ENCODE peak calls at places on chromosomes 3 and 15, in seven cellular contexts. T is WTC11, A is HEK293T, X is K562, Q is HepG2, O is GM12878, H is HCT116. B is an unnamed sample.

GRCh38 chr3:19898725-19899124 is 35.3 kb downstream of the EFHB start:
- DNase-seq in Q (peak; percentile 73), T (no peak), A (no peak), O (no peak), X (no peak), H (no peak), B (no peak)

GRCh38 chr15:39248204-39248603 is 332.7 kb upstream of the THBS1 start:
- DNase-seq in H (peak; percentile 12), Q (peak; percentile 47), O (no peak), X (no peak), T (no peak), A (no peak), B (no peak)

GRCh38 chr3:100041328-100041749 is 73.0 kb downstream of the FILIP1L start:
- DNase-seq in A (no peak), O (no peak), T (no peak), Q (peak; percentile 48), H (peak; percentile 8), X (no peak), B (no peak)

GRCh38 chr3:183116051-183116614 is 16.8 kb upstream of the MCCC1 start:
- DNase-seq in H (no peak), T (peak; percentile 94), Q (peak; percentile 39), O (no peak), X (peak; percentile 69), A (no peak), B (peak; percentile 90)

GRCh38 chr15:83106994-83107840 is at the start of gene TM6SF1:
- DNase-seq in A (peak; percentile 48), O (no peak), X (peak; percentile 57), H (no peak), Q (no peak), T (peak; percentile 26), B (no peak)

GRCh38 chr15:58748040-58748786 is 1.3 kb downstream of the ADAM10 start:
- DNase-seq in H (no peak), A (no peak), Q (no peak), O (no peak), T (no peak), X (no peak), B (no peak)

GRCh38 chr3:58667704-58668103 is 1.1 kb upstream of the FAM3D start:
- DNase-seq in H (no peak), T (no peak), X (no peak), Q (no peak), A (no peak), O (no peak), B (no peak)

GRCh38 chr3:26438981-26439884 is 183.3 kb upstream of the LRRC3B start:
- DNase-seq in O (no peak), Q (no peak), H (no peak), T (no peak), X (no peak), A (no peak), B (no peak)

GRCh38 chr15:28921925-28922711 is 36.3 kb downstream of the APBA2 start:
- DNase-seq in T (peak; percentile 71), H (no peak), O (no peak), Q (no peak), X (no peak), A (no peak), B (no peak)

GRCh38 chr3:138877246-138877645 is 42.5 kb upstream of the PIK3CB start:
- DNase-seq in H (no peak), A (no peak), O (no peak), T (no peak), Q (no peak), X (peak; percentile 33), B (no peak)

GRCh38 chr15:80591938-80592825 is 102.9 kb upstream of the ABHD17C start:
- DNase-seq in X (no peak), H (no peak), T (no peak), O (no peak), Q (no peak), A (no peak), B (no peak)

GRCh38 chr3:138188013-138188352 is 882 bp downstream of the ARMC8 start:
- DNase-seq in A (no peak), T (no peak), Q (no peak), X (peak; percentile 12), O (no peak), H (no peak), B (no peak)

GRCh38 chr3:67031986-67032385 is 33.9 kb downstream of the KBTBD8 start:
- DNase-seq in O (no peak), Q (no peak), X (no peak), H (no peak), A (no peak), T (no peak), B (no peak)

GRCh38 chr3:57768595-57768994 is 12.5 kb downstream of the SLMAP start:
- DNase-seq in X (no peak), T (no peak), O (no peak), A (no peak), Q (no peak), H (no peak), B (no peak)

GRCh38 chr3:41176554-41176953 is 22.8 kb upstream of the CTNNB1 start:
- DNase-seq in Q (no peak), X (no peak), A (no peak), H (no peak), O (no peak), T (no peak), B (no peak)

GRCh38 chr3:118705827-118706226 is 328.8 kb downstream of the IGSF11 start:
- DNase-seq in A (no peak), X (no peak), H (no peak), O (no peak), T (no peak), Q (no peak), B (no peak)

GRCh38 chr3:5301671-5302297 is 114.3 kb downstream of the EDEM1 start:
- DNase-seq in O (no peak), H (no peak), A (no peak), T (no peak), X (no peak), Q (no peak), B (no peak)

GRCh38 chr3:157166559-157166958 is 6.6 kb upstream of the CCNL1 start:
- DNase-seq in T (no peak), X (no peak), A (no peak), O (no peak), H (no peak), Q (no peak), B (no peak)

GRCh38 chr15:98728107-98728810 is 79.9 kb downstream of the IGF1R start:
- DNase-seq in O (no peak), T (no peak), Q (no peak), H (no peak), X (no peak), A (no peak), B (no peak)

GRCh38 chr15:81298606-81299005 is 25.3 kb downstream of the STARD5 start:
- DNase-seq in T (no peak), X (no peak), A (no peak), Q (no peak), O (no peak), H (no peak), B (no peak)

GRCh38 chr3:148466143-148466542 is 231.6 kb upstream of the AGTR1 start:
- DNase-seq in X (no peak), O (no peak), A (no peak), T (no peak), Q (no peak), H (no peak), B (no peak)

GRCh38 chr3:193780371-193780770 is 187.4 kb downstream of the OPA1 start:
- DNase-seq in O (no peak), Q (no peak), A (no peak), T (no peak), X (no peak), H (no peak), B (peak; percentile 43)

DNA sequence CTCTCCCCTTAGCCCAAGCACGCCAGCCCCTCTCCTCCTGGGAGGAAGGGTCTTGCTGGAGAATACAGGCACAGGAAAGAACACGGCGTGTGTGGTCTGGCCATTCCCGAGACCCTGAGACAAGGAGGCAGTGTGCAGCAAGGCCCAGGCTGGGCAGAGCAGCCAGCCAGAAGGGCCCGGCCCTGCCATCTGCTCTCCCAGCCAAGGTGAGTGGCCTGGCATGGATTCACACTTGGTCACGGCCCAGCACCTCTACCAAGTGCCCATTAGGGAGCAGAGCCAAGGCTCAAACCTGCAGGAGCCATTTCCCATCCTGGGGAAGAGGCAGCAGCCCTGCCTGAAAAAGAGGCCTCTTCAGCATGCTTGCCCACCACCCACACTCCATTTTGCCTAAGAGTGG is 28.6 kb downstream of the MEGF11 start:
- DNase-seq in H (no peak), A (no peak), O (no peak), X (no peak), T (no peak), Q (no peak), B (no peak)
- TF ChIP-seq SP1 in H (no peak), A (no peak), O (no peak), X (no peak), T (no peak), Q (no peak), B (no peak)

GRCh38 chr15:47987908-47988532 is 132.8 kb upstream of the SLC24A5 start:
- DNase-seq in A (peak; percentile 21), H (peak; percentile 0), Q (peak; percentile 35), X (no peak), T (no peak), O (peak; percentile 38), B (no peak)
- TF ChIP-seq SP1 in A (no peak), H (no peak), Q (no peak), X (no peak), T (no peak), O (no peak), B (no peak)

GRCh38 chr3:142886938-142887337 is 1.9 kb downstream of the PCOLCE2 start:
- DNase-seq in X (peak; percentile 39), A (peak; percentile 33), Q (no peak), T (no peak), H (no peak), O (no peak), B (no peak)

GRCh38 chr3:142890592-142890991 is 1.7 kb upstream of the PCOLCE2 start:
- DNase-seq in A (no peak), H (no peak), Q (no peak), T (no peak), X (no peak), O (no peak), B (no peak)

GRCh38 chr3:142888099-142888483 is 792 bp downstream of the PCOLCE2 start:
- DNase-seq in X (no peak), T (no peak), O (no peak), A (peak; percentile 84), H (peak; percentile 69), Q (no peak), B (no peak)

GRCh38 chr3:142889263-142890014 is 556 bp upstream of the PCOLCE2 start:
- DNase-seq in X (no peak), H (no peak), T (no peak), A (no peak), O (no peak), Q (no peak), B (no peak)

GRCh38 chr3:142888484-142889262 is at the start of gene PCOLCE2:
- DNase-seq in Q (no peak), O (no peak), T (peak; percentile 69), H (peak; percentile 27), A (peak; percentile 65), X (peak; percentile 39), B (no peak)
- TF ChIP-seq SP1 in Q (no peak), O (no peak), T (no peak), H (no peak), A (no peak), X (no peak), B (no peak)

DNA sequence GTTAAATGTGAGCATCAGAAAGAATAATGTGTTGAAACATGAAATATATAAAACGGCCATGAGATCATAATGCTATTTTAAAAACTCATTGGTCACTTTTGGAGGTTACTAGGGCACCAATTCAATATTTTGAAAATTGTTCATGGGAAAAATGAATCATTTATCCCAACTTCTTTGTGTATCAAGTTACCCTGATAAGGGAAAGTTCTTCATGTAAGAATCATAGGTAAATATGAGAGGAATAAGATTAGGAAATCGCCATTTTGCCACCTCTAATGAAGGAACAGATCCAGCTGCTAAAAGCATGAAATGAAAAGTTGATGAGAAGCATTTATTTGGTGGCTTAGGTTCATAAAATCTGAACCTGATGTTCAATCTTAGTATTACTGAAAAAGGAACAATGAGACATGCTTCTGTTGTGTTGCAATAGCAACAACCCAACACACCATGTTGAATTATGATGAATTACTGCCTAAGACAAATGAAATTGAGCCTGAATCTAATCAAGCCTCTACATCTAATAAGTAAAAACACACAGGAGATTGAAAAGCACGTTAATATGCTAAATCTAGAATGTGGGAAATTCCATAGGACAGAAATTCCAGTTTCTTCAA is 32.5 kb downstream of the ABHD5 start:
- DNase-seq in X (no peak), T (no peak), O (no peak), A (no peak), Q (no peak), H (no peak), B (no peak)
- TF ChIP-seq SP1 in X (no peak), T (no peak), O (no peak), A (no peak), Q (no peak), H (no peak), B (no peak)